ENCODE peak calls at places on chromosome 2, in six cellular contexts. N is cardiac fibroblast, W is epithelial cell of proximal tubule, P is MCF 10A, J is glutamatergic neuron, R is OCI-LY7. A is an unnamed sample.

GRCh38 chr2:54579061-54579681 is 123.0 kb downstream of the SPTBN1 start:
- DNase-seq in N (no peak), W (no peak), P (no peak), J (no peak), R (no peak), A (no peak)

GRCh38 chr2:48624696-48625095 is 7.0 kb downstream of the GTF2A1L start:
- DNase-seq in N (no peak), W (no peak), P (no peak), J (no peak), R (no peak), A (no peak)

GRCh38 chr2:6896930-6897759 is 19.6 kb downstream of the RSAD2 start:
- DNase-seq in N (peak), W (peak), P (peak), J (no peak), R (peak), A (no peak)

GRCh38 chr2:202375006-202375610 is 1.0 kb upstream of the BMPR2 start:
- DNase-seq in N (peak), W (no peak), P (peak), J (peak), R (no peak), A (peak)

GRCh38 chr2:23861952-23862351 is 65.0 kb downstream of the ATAD2B start:
- DNase-seq in N (no peak), W (no peak), P (no peak), J (no peak), R (peak), A (no peak)

GRCh38 chr2:9590635-9591034 is 35.0 kb upstream of the ADAM17 start:
- DNase-seq in N (no peak), W (no peak), P (no peak), J (no peak), R (no peak), A (no peak)

GRCh38 chr2:19038096-19039015 is 320.1 kb downstream of the OSR1 start:
- DNase-seq in N (peak), W (no peak), P (peak), J (no peak), R (no peak), A (no peak)

GRCh38 chr2:133139847-133140533 is 428.3 kb downstream of the NCKAP5 start:
- DNase-seq in N (no peak), W (no peak), P (no peak), J (no peak), R (no peak), A (no peak)

GRCh38 chr2:60882971-60883753 is 1.8 kb downstream of the REL start:
- DNase-seq in N (peak), W (no peak), P (peak), J (no peak), R (peak), A (peak)

GRCh38 chr2:35591886-35592285 is 763.7 kb upstream of the CRIM1 start:
- DNase-seq in N (no peak), W (no peak), P (no peak), J (no peak), R (no peak), A (no peak)

GRCh38 chr2:85134255-85135065 is 1.3 kb downstream of the TCF7L1 start:
- DNase-seq in N (peak), W (no peak), P (no peak), J (no peak), R (no peak), A (peak)
- TF ChIP-seq CTCF in N (no peak), W (no peak), P (no peak), J (no peak), R (no peak), A (no peak)

GRCh38 chr2:25905126-25905525 is 26.8 kb upstream of the ASXL2 start:
- DNase-seq in N (no peak), W (no peak), P (no peak), J (no peak), R (no peak), A (no peak)
- TF ChIP-seq CTCF in N (no peak), W (no peak), P (no peak), J (no peak), R (no peak), A (no peak)

GRCh38 chr2:191245046-191245868 is at the start of gene MYO1B:
- DNase-seq in N (peak), W (no peak), P (peak), J (peak), R (no peak), A (peak)
- TF ChIP-seq CTCF in N (peak), W (peak), P (peak), J (no peak), R (no peak), A (peak)

DNA sequence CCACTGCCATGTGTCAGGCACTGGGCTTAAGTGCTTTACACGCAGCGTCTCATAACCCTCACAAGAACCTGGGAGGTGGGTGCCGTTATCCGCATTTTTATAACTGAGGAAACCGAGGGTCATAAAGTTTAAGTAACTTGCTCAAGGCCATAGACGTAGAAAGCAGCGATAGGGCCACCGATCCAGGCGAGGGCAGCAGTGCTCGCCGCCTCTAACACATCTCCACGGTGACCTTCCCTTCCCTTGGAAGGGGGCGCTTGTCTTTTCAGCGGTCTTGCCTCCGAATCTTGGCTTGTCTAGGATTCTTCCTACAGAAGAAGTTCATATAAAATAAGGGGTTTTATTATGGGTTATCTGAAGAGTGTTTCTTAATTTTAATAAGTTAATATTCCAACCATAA is 186.6 kb downstream of the GBX2 start:
- DNase-seq in N (no peak), W (no peak), P (no peak), J (no peak), R (no peak), A (peak)
- TF ChIP-seq CTCF in N (no peak), W (peak), P (no peak), J (no peak), R (no peak), A (no peak)

DNA sequence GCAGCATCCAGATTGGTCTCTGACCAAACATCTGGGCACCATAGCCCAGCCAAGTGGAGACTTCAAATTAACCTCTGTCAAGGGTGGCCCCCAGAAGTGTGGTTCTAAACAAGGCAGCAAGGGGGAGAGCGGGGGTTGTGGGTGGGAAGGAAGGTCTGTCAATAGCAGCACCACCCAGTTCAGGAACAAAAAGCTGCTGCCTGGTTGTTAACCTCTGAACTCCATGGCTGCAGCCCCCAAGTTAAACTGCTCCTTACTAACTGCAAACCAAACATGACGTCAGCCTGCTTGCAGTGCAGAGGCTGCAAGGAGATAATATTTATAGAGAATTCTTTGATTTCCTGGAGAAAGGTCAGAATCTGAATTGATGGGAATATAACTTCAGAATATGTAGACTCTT is 76.5 kb downstream of the ARL4C start:
- DNase-seq in N (no peak), W (no peak), P (no peak), J (no peak), R (peak), A (no peak)
- TF ChIP-seq CTCF in N (no peak), W (no peak), P (no peak), J (no peak), R (peak), A (no peak)